ENCODE peak calls at places on chromosomes 5 and 9, in ten cellular contexts. One of them, this sample, is unnamed.
A peak's percentile ranks its signal among the peaks of the same experiment; 100 is the strongest.

GRCh38 chr5:74120585-74120984 is 494.6 kb downstream of the ARHGEF28 start:
- DNase-seq in cardiac muscle cell: no peak
- DNase-seq in kidney: no peak
- DNase-seq in heart left ventricle: no peak
- DNase-seq in fibroblast of lung: no peak
- DNase-seq in SJSA1: no peak
- DNase-seq in CD4-positive, alpha-beta memory T cell: no peak
- DNase-seq in left ventricle myocardium inferior: no peak
- DNase-seq in ascending aorta: no peak
- DNase-seq in psoas muscle: no peak
- DNase-seq in this sample: no peak

GRCh38 chr5:39024884-39025283 is 49.3 kb downstream of the RICTOR start:
- DNase-seq in left ventricle myocardium inferior: no peak
- DNase-seq in ascending aorta: no peak
- DNase-seq in CD4-positive, alpha-beta memory T cell: no peak
- DNase-seq in kidney: no peak
- DNase-seq in psoas muscle: no peak
- DNase-seq in fibroblast of lung: no peak
- DNase-seq in heart left ventricle: no peak
- DNase-seq in SJSA1: no peak
- DNase-seq in cardiac muscle cell: no peak
- DNase-seq in this sample: no peak

GRCh38 chr5:154410786-154411185 is 35.0 kb upstream of the SAP30L start:
- DNase-seq in psoas muscle: no peak
- DNase-seq in CD4-positive, alpha-beta memory T cell: no peak
- DNase-seq in left ventricle myocardium inferior: no peak
- DNase-seq in ascending aorta: peak; percentile 51
- DNase-seq in kidney: no peak
- DNase-seq in SJSA1: no peak
- DNase-seq in cardiac muscle cell: no peak
- DNase-seq in fibroblast of lung: no peak
- DNase-seq in heart left ventricle: no peak
- DNase-seq in this sample: no peak

GRCh38 chr5:144598451-144599068 is 427.9 kb downstream of the KCTD16 start:
- DNase-seq in SJSA1: no peak
- DNase-seq in ascending aorta: no peak
- DNase-seq in fibroblast of lung: peak; percentile 13
- DNase-seq in heart left ventricle: peak; percentile 49
- DNase-seq in kidney: peak; percentile 59
- DNase-seq in left ventricle myocardium inferior: no peak
- DNase-seq in cardiac muscle cell: peak; percentile 22
- DNase-seq in CD4-positive, alpha-beta memory T cell: no peak
- DNase-seq in psoas muscle: no peak
- DNase-seq in this sample: no peak

GRCh38 chr5:78377718-78378105 is 17.3 kb downstream of the SCAMP1 start:
- DNase-seq in fibroblast of lung: no peak
- DNase-seq in left ventricle myocardium inferior: no peak
- DNase-seq in kidney: no peak
- DNase-seq in psoas muscle: no peak
- DNase-seq in ascending aorta: no peak
- DNase-seq in CD4-positive, alpha-beta memory T cell: no peak
- DNase-seq in heart left ventricle: no peak
- DNase-seq in cardiac muscle cell: no peak
- DNase-seq in SJSA1: no peak
- DNase-seq in this sample: no peak

GRCh38 chr5:130795037-130795436 is 370.0 kb downstream of the HINT1 start:
- DNase-seq in SJSA1: no peak
- DNase-seq in CD4-positive, alpha-beta memory T cell: no peak
- DNase-seq in cardiac muscle cell: no peak
- DNase-seq in heart left ventricle: no peak
- DNase-seq in fibroblast of lung: no peak
- DNase-seq in ascending aorta: no peak
- DNase-seq in psoas muscle: no peak
- DNase-seq in left ventricle myocardium inferior: no peak
- DNase-seq in kidney: no peak
- DNase-seq in this sample: no peak

GRCh38 chr5:151063590-151063989 is 17.2 kb downstream of the TNIP1 start:
- DNase-seq in kidney: no peak
- DNase-seq in heart left ventricle: no peak
- DNase-seq in ascending aorta: no peak
- DNase-seq in cardiac muscle cell: no peak
- DNase-seq in left ventricle myocardium inferior: no peak
- DNase-seq in psoas muscle: no peak
- DNase-seq in CD4-positive, alpha-beta memory T cell: no peak
- DNase-seq in SJSA1: no peak
- DNase-seq in fibroblast of lung: peak; percentile 27
- DNase-seq in this sample: no peak

GRCh38 chr5:75670571-75670970 is 46.7 kb downstream of the POC5 start:
- DNase-seq in left ventricle myocardium inferior: no peak
- DNase-seq in heart left ventricle: no peak
- DNase-seq in SJSA1: no peak
- DNase-seq in kidney: no peak
- DNase-seq in fibroblast of lung: peak; percentile 35
- DNase-seq in cardiac muscle cell: no peak
- DNase-seq in psoas muscle: no peak
- DNase-seq in ascending aorta: no peak
- DNase-seq in CD4-positive, alpha-beta memory T cell: no peak
- DNase-seq in this sample: no peak

GRCh38 chr9:110125207-110125751 is 82.7 kb downstream of the C9orf152 start:
- DNase-seq in left ventricle myocardium inferior: peak; percentile 86
- DNase-seq in cardiac muscle cell: peak; percentile 93
- DNase-seq in psoas muscle: peak; percentile 74
- DNase-seq in kidney: peak; percentile 96
- DNase-seq in CD4-positive, alpha-beta memory T cell: no peak
- DNase-seq in SJSA1: peak; percentile 90
- DNase-seq in fibroblast of lung: peak; percentile 99
- DNase-seq in heart left ventricle: peak; percentile 94
- DNase-seq in ascending aorta: peak; percentile 97
- DNase-seq in this sample: no peak

GRCh38 chr5:100706796-100707195 is 171.6 kb downstream of the FAM174A start:
- DNase-seq in ascending aorta: no peak
- DNase-seq in left ventricle myocardium inferior: no peak
- DNase-seq in SJSA1: no peak
- DNase-seq in heart left ventricle: no peak
- DNase-seq in psoas muscle: no peak
- DNase-seq in CD4-positive, alpha-beta memory T cell: no peak
- DNase-seq in fibroblast of lung: peak; percentile 56
- DNase-seq in kidney: no peak
- DNase-seq in cardiac muscle cell: no peak
- DNase-seq in this sample: peak; percentile 12

GRCh38 chr5:138849439-138849838 is 25.7 kb downstream of the LRRTM2 start:
- DNase-seq in SJSA1: no peak
- DNase-seq in heart left ventricle: no peak
- DNase-seq in cardiac muscle cell: no peak
- DNase-seq in psoas muscle: no peak
- DNase-seq in left ventricle myocardium inferior: no peak
- DNase-seq in CD4-positive, alpha-beta memory T cell: no peak
- DNase-seq in fibroblast of lung: no peak
- DNase-seq in ascending aorta: no peak
- DNase-seq in kidney: no peak
- DNase-seq in this sample: no peak

GRCh38 chr5:149283611-149284480 is 12.2 kb downstream of the AFAP1L1 start:
- DNase-seq in CD4-positive, alpha-beta memory T cell: no peak
- DNase-seq in left ventricle myocardium inferior: no peak
- DNase-seq in psoas muscle: no peak
- DNase-seq in fibroblast of lung: no peak
- DNase-seq in SJSA1: no peak
- DNase-seq in kidney: no peak
- DNase-seq in ascending aorta: no peak
- DNase-seq in heart left ventricle: no peak
- DNase-seq in cardiac muscle cell: peak; percentile 19
- DNase-seq in this sample: no peak

GRCh38 chr5:149294872-149295829 is 23.5 kb downstream of the AFAP1L1 start:
- DNase-seq in CD4-positive, alpha-beta memory T cell: no peak
- DNase-seq in ascending aorta: no peak
- DNase-seq in fibroblast of lung: no peak
- DNase-seq in SJSA1: no peak
- DNase-seq in heart left ventricle: no peak
- DNase-seq in cardiac muscle cell: no peak
- DNase-seq in kidney: no peak
- DNase-seq in psoas muscle: no peak
- DNase-seq in left ventricle myocardium inferior: no peak
- DNase-seq in this sample: no peak

GRCh38 chr5:149288437-149288836 is 16.8 kb downstream of the AFAP1L1 start:
- DNase-seq in CD4-positive, alpha-beta memory T cell: no peak
- DNase-seq in heart left ventricle: peak; percentile 79
- DNase-seq in psoas muscle: peak; percentile 68
- DNase-seq in fibroblast of lung: no peak
- DNase-seq in kidney: no peak
- DNase-seq in cardiac muscle cell: no peak
- DNase-seq in SJSA1: peak; percentile 95
- DNase-seq in left ventricle myocardium inferior: peak; percentile 50
- DNase-seq in ascending aorta: no peak
- DNase-seq in this sample: no peak

GRCh38 chr5:149285153-149285552 is 13.5 kb downstream of the AFAP1L1 start:
- DNase-seq in left ventricle myocardium inferior: no peak
- DNase-seq in fibroblast of lung: no peak
- DNase-seq in SJSA1: no peak
- DNase-seq in CD4-positive, alpha-beta memory T cell: no peak
- DNase-seq in heart left ventricle: no peak
- DNase-seq in psoas muscle: no peak
- DNase-seq in ascending aorta: no peak
- DNase-seq in kidney: no peak
- DNase-seq in cardiac muscle cell: no peak
- DNase-seq in this sample: no peak

GRCh38 chr5:149289307-149289706 is 17.6 kb downstream of the AFAP1L1 start:
- DNase-seq in ascending aorta: no peak
- DNase-seq in fibroblast of lung: no peak
- DNase-seq in heart left ventricle: no peak
- DNase-seq in CD4-positive, alpha-beta memory T cell: no peak
- DNase-seq in kidney: no peak
- DNase-seq in psoas muscle: no peak
- DNase-seq in left ventricle myocardium inferior: no peak
- DNase-seq in SJSA1: peak; percentile 68
- DNase-seq in cardiac muscle cell: peak; percentile 67
- DNase-seq in this sample: no peak
- H3K27ac ChIP-seq in ascending aorta: no peak overlapping the region
- H3K27ac ChIP-seq in fibroblast of lung: no peak overlapping the region
- H3K27ac ChIP-seq in heart left ventricle: peak overlapping the region; percentile 76
- H3K27ac ChIP-seq in CD4-positive, alpha-beta memory T cell: no peak overlapping the region
- H3K27ac ChIP-seq in kidney: peak overlapping the region; percentile 66
- H3K27ac ChIP-seq in psoas muscle: peak overlapping the region; percentile 73
- H3K27ac ChIP-seq in left ventricle myocardium inferior: peak overlapping the region; percentile 95
- H3K27ac ChIP-seq in SJSA1: peak overlapping the region; percentile 96
- H3K27ac ChIP-seq in cardiac muscle cell: peak overlapping the region; percentile 91
- H3K27ac ChIP-seq in this sample: no peak overlapping the region

GRCh38 chr9:133144142-133144886 is 19.4 kb downstream of the GBGT1 start:
- DNase-seq in heart left ventricle: peak; percentile 71
- DNase-seq in fibroblast of lung: peak; percentile 55
- DNase-seq in CD4-positive, alpha-beta memory T cell: peak; percentile 98
- DNase-seq in psoas muscle: peak; percentile 92
- DNase-seq in kidney: peak; percentile 96
- DNase-seq in SJSA1: peak; percentile 84
- DNase-seq in ascending aorta: peak; percentile 89
- DNase-seq in left ventricle myocardium inferior: peak; percentile 56
- DNase-seq in cardiac muscle cell: peak; percentile 84
- DNase-seq in this sample: peak; percentile 97
- H3K27ac ChIP-seq in heart left ventricle: peak overlapping the region; percentile 62
- H3K27ac ChIP-seq in fibroblast of lung: peak overlapping the region; percentile 47
- H3K27ac ChIP-seq in CD4-positive, alpha-beta memory T cell: peak overlapping the region; percentile 79
- H3K27ac ChIP-seq in psoas muscle: peak overlapping the region; percentile 82
- H3K27ac ChIP-seq in kidney: no peak overlapping the region
- H3K27ac ChIP-seq in SJSA1: no peak overlapping the region
- H3K27ac ChIP-seq in ascending aorta: no peak overlapping the region
- H3K27ac ChIP-seq in left ventricle myocardium inferior: peak overlapping the region; percentile 60
- H3K27ac ChIP-seq in cardiac muscle cell: peak overlapping the region; percentile 48
- H3K27ac ChIP-seq in this sample: peak overlapping the region; percentile 83

GRCh38 chr5:36651775-36652685 is 45.6 kb downstream of the SLC1A3 start:
- DNase-seq in kidney: no peak
- DNase-seq in heart left ventricle: no peak
- DNase-seq in CD4-positive, alpha-beta memory T cell: no peak
- DNase-seq in ascending aorta: no peak
- DNase-seq in psoas muscle: no peak
- DNase-seq in SJSA1: no peak
- DNase-seq in cardiac muscle cell: peak; percentile 38
- DNase-seq in left ventricle myocardium inferior: no peak
- DNase-seq in fibroblast of lung: peak; percentile 53
- DNase-seq in this sample: no peak
- H3K27ac ChIP-seq in kidney: no peak overlapping the region
- H3K27ac ChIP-seq in heart left ventricle: peak overlapping the region; percentile 79
- H3K27ac ChIP-seq in CD4-positive, alpha-beta memory T cell: no peak overlapping the region
- H3K27ac ChIP-seq in ascending aorta: no peak overlapping the region
- H3K27ac ChIP-seq in psoas muscle: peak overlapping the region; percentile 87
- H3K27ac ChIP-seq in SJSA1: no peak overlapping the region
- H3K27ac ChIP-seq in cardiac muscle cell: peak overlapping the region; percentile 35
- H3K27ac ChIP-seq in left ventricle myocardium inferior: peak overlapping the region; percentile 91
- H3K27ac ChIP-seq in fibroblast of lung: no peak overlapping the region
- H3K27ac ChIP-seq in this sample: no peak overlapping the region

GRCh38 chr5:169557838-169558237 is 25.7 kb upstream of the SPDL1 start:
- DNase-seq in cardiac muscle cell: no peak
- DNase-seq in psoas muscle: no peak
- DNase-seq in ascending aorta: no peak
- DNase-seq in SJSA1: no peak
- DNase-seq in left ventricle myocardium inferior: no peak
- DNase-seq in heart left ventricle: no peak
- DNase-seq in kidney: no peak
- DNase-seq in fibroblast of lung: no peak
- DNase-seq in CD4-positive, alpha-beta memory T cell: no peak
- DNase-seq in this sample: no peak

GRCh38 chr5:169549453-169549852 is 34.1 kb upstream of the SPDL1 start:
- DNase-seq in heart left ventricle: no peak
- DNase-seq in fibroblast of lung: no peak
- DNase-seq in psoas muscle: no peak
- DNase-seq in cardiac muscle cell: no peak
- DNase-seq in SJSA1: no peak
- DNase-seq in left ventricle myocardium inferior: no peak
- DNase-seq in kidney: no peak
- DNase-seq in ascending aorta: no peak
- DNase-seq in CD4-positive, alpha-beta memory T cell: no peak
- DNase-seq in this sample: no peak

GRCh38 chr5:169550227-169550626 is 33.3 kb upstream of the SPDL1 start:
- DNase-seq in SJSA1: no peak
- DNase-seq in heart left ventricle: no peak
- DNase-seq in psoas muscle: no peak
- DNase-seq in cardiac muscle cell: peak; percentile 7
- DNase-seq in kidney: no peak
- DNase-seq in CD4-positive, alpha-beta memory T cell: no peak
- DNase-seq in ascending aorta: no peak
- DNase-seq in left ventricle myocardium inferior: no peak
- DNase-seq in fibroblast of lung: no peak
- DNase-seq in this sample: no peak

GRCh38 chr5:169551146-169551545 is 32.4 kb upstream of the SPDL1 start:
- DNase-seq in CD4-positive, alpha-beta memory T cell: no peak
- DNase-seq in fibroblast of lung: no peak
- DNase-seq in kidney: no peak
- DNase-seq in cardiac muscle cell: no peak
- DNase-seq in psoas muscle: no peak
- DNase-seq in left ventricle myocardium inferior: no peak
- DNase-seq in ascending aorta: no peak
- DNase-seq in SJSA1: no peak
- DNase-seq in heart left ventricle: no peak
- DNase-seq in this sample: no peak

DNA sequence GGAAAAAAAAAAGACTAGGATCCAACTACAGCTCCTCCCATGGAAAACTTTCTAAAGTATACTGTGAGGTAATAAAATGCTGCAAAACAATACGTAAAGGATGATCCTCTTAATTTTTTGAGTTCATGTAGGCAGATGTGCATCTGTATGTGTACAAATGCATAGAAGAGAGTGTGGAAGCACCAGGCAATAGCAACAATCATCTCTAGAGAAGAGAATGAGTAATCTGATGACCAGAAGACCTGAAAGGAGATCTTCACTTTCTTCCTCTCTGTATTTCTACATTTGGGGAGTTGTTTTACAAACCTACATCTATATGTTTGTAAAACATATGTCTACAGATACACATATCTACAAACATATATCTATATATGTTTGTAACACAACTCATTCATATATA is 29.3 kb upstream of the SPDL1 start:
- DNase-seq in psoas muscle: no peak
- DNase-seq in kidney: no peak
- DNase-seq in CD4-positive, alpha-beta memory T cell: no peak
- DNase-seq in heart left ventricle: no peak
- DNase-seq in SJSA1: no peak
- DNase-seq in left ventricle myocardium inferior: no peak
- DNase-seq in cardiac muscle cell: no peak
- DNase-seq in fibroblast of lung: no peak
- DNase-seq in ascending aorta: no peak
- DNase-seq in this sample: no peak
- H3K27ac ChIP-seq in psoas muscle: no peak overlapping the region
- H3K27ac ChIP-seq in kidney: no peak overlapping the region
- H3K27ac ChIP-seq in CD4-positive, alpha-beta memory T cell: no peak overlapping the region
- H3K27ac ChIP-seq in heart left ventricle: no peak overlapping the region
- H3K27ac ChIP-seq in SJSA1: no peak overlapping the region
- H3K27ac ChIP-seq in left ventricle myocardium inferior: no peak overlapping the region
- H3K27ac ChIP-seq in cardiac muscle cell: no peak overlapping the region
- H3K27ac ChIP-seq in fibroblast of lung: no peak overlapping the region
- H3K27ac ChIP-seq in ascending aorta: no peak overlapping the region
- H3K27ac ChIP-seq in this sample: no peak overlapping the region

This sample was measured in MM.1S.